ENCODE peak calls at places on chromosomes 3 and 15, in eight cellular contexts. One of them, this sample, is unnamed. For H3K4me1, the result is how much of the 10 kb centered on the place peaks cover.

GRCh38 chr3:100073555-100074307 is 40.6 kb downstream of the FILIP1L start:
- DNase-seq in HAP-1: no peak
- DNase-seq in endodermal cell: peak
- DNase-seq in uterus: peak
- DNase-seq in CD8-positive, alpha-beta memory T cell: no peak
- DNase-seq in GM12878: no peak
- DNase-seq in CD4-positive, alpha-beta memory T cell: no peak
- DNase-seq in GM23248: no peak
- DNase-seq in this sample: peak

GRCh38 chr3:147424325-147424910 is 15.3 kb downstream of the ZIC1 start:
- DNase-seq in uterus: no peak
- DNase-seq in CD8-positive, alpha-beta memory T cell: no peak
- DNase-seq in HAP-1: no peak
- DNase-seq in GM23248: no peak
- DNase-seq in GM12878: no peak
- DNase-seq in CD4-positive, alpha-beta memory T cell: no peak
- DNase-seq in endodermal cell: peak
- DNase-seq in this sample: no peak

GRCh38 chr15:85419200-85419599 is 38.8 kb downstream of the AKAP13 start:
- DNase-seq in GM12878: no peak
- DNase-seq in HAP-1: no peak
- DNase-seq in uterus: no peak
- DNase-seq in endodermal cell: no peak
- DNase-seq in GM23248: peak
- DNase-seq in CD8-positive, alpha-beta memory T cell: no peak
- DNase-seq in CD4-positive, alpha-beta memory T cell: no peak
- DNase-seq in this sample: no peak

GRCh38 chr15:62068787-62069170 is 2.0 kb downstream of the C2CD4A start:
- DNase-seq in endodermal cell: no peak
- DNase-seq in CD8-positive, alpha-beta memory T cell: no peak
- DNase-seq in uterus: no peak
- DNase-seq in GM23248: peak
- DNase-seq in HAP-1: no peak
- DNase-seq in CD4-positive, alpha-beta memory T cell: no peak
- DNase-seq in GM12878: no peak
- DNase-seq in this sample: no peak

GRCh38 chr3:52892625-52893311 is 4.6 kb downstream of the STIMATE start:
- DNase-seq in GM12878: peak
- DNase-seq in uterus: no peak
- DNase-seq in HAP-1: no peak
- DNase-seq in CD8-positive, alpha-beta memory T cell: peak
- DNase-seq in CD4-positive, alpha-beta memory T cell: peak
- DNase-seq in endodermal cell: no peak
- DNase-seq in GM23248: peak
- DNase-seq in this sample: no peak

GRCh38 chr3:108338901-108339545 is 42.7 kb downstream of the HHLA2 start:
- DNase-seq in GM12878: no peak
- DNase-seq in endodermal cell: no peak
- DNase-seq in HAP-1: no peak
- DNase-seq in GM23248: no peak
- DNase-seq in CD4-positive, alpha-beta memory T cell: no peak
- DNase-seq in uterus: no peak
- DNase-seq in CD8-positive, alpha-beta memory T cell: no peak
- DNase-seq in this sample: no peak

GRCh38 chr15:69973102-69973714 is 124.5 kb downstream of the TLE3 start:
- DNase-seq in uterus: no peak
- DNase-seq in HAP-1: no peak
- DNase-seq in CD8-positive, alpha-beta memory T cell: no peak
- DNase-seq in GM23248: peak
- DNase-seq in endodermal cell: peak
- DNase-seq in CD4-positive, alpha-beta memory T cell: peak
- DNase-seq in GM12878: no peak
- DNase-seq in this sample: no peak

GRCh38 chr3:15271785-15272381 is 60.5 kb downstream of the SH3BP5 start:
- DNase-seq in endodermal cell: peak
- DNase-seq in CD4-positive, alpha-beta memory T cell: peak
- DNase-seq in HAP-1: no peak
- DNase-seq in GM23248: no peak
- DNase-seq in uterus: no peak
- DNase-seq in CD8-positive, alpha-beta memory T cell: peak
- DNase-seq in GM12878: peak
- DNase-seq in this sample: peak

GRCh38 chr3:126541628-126542339 is 16.9 kb downstream of the C3orf22 start:
- DNase-seq in CD8-positive, alpha-beta memory T cell: no peak
- DNase-seq in endodermal cell: peak
- DNase-seq in CD4-positive, alpha-beta memory T cell: no peak
- DNase-seq in GM12878: no peak
- DNase-seq in uterus: peak
- DNase-seq in HAP-1: no peak
- DNase-seq in GM23248: no peak
- DNase-seq in this sample: peak

GRCh38 chr3:65479118-65479517 is 559.6 kb downstream of the MAGI1 start:
- DNase-seq in GM23248: no peak
- DNase-seq in CD4-positive, alpha-beta memory T cell: no peak
- DNase-seq in CD8-positive, alpha-beta memory T cell: no peak
- DNase-seq in endodermal cell: peak
- DNase-seq in HAP-1: no peak
- DNase-seq in uterus: no peak
- DNase-seq in GM12878: no peak
- DNase-seq in this sample: no peak

GRCh38 chr3:37907371-37907770 is 45.7 kb downstream of the CTDSPL start:
- DNase-seq in HAP-1: no peak
- DNase-seq in endodermal cell: no peak
- DNase-seq in uterus: no peak
- DNase-seq in CD4-positive, alpha-beta memory T cell: no peak
- DNase-seq in CD8-positive, alpha-beta memory T cell: no peak
- DNase-seq in GM12878: no peak
- DNase-seq in GM23248: no peak
- DNase-seq in this sample: no peak

GRCh38 chr15:68809517-68809916 is 11.2 kb downstream of the ANP32A start:
- DNase-seq in uterus: no peak
- DNase-seq in GM23248: no peak
- DNase-seq in GM12878: no peak
- DNase-seq in CD8-positive, alpha-beta memory T cell: no peak
- DNase-seq in HAP-1: no peak
- DNase-seq in CD4-positive, alpha-beta memory T cell: no peak
- DNase-seq in endodermal cell: no peak
- DNase-seq in this sample: no peak

GRCh38 chr15:41695750-41696436 is 35.7 kb downstream of the MGA start:
- DNase-seq in CD8-positive, alpha-beta memory T cell: peak
- DNase-seq in GM12878: peak
- DNase-seq in HAP-1: no peak
- DNase-seq in GM23248: peak
- DNase-seq in CD4-positive, alpha-beta memory T cell: peak
- DNase-seq in endodermal cell: peak
- DNase-seq in uterus: no peak
- DNase-seq in this sample: no peak

GRCh38 chr3:196287066-196287404 is 491 bp downstream of the PCYT1A start:
- DNase-seq in endodermal cell: no peak
- DNase-seq in GM12878: no peak
- DNase-seq in CD8-positive, alpha-beta memory T cell: no peak
- DNase-seq in uterus: no peak
- DNase-seq in HAP-1: peak
- DNase-seq in CD4-positive, alpha-beta memory T cell: peak
- DNase-seq in GM23248: peak
- DNase-seq in this sample: peak

GRCh38 chr3:58565621-58566397 is 11.4 kb downstream of the FAM107A start:
- DNase-seq in endodermal cell: peak
- DNase-seq in GM23248: no peak
- DNase-seq in uterus: no peak
- DNase-seq in HAP-1: no peak
- DNase-seq in GM12878: no peak
- DNase-seq in CD8-positive, alpha-beta memory T cell: no peak
- DNase-seq in CD4-positive, alpha-beta memory T cell: no peak
- DNase-seq in this sample: peak

GRCh38 chr3:65604863-65605526 is 433.7 kb downstream of the MAGI1 start:
- DNase-seq in endodermal cell: no peak
- DNase-seq in HAP-1: no peak
- DNase-seq in uterus: no peak
- DNase-seq in CD8-positive, alpha-beta memory T cell: no peak
- DNase-seq in GM23248: peak
- DNase-seq in GM12878: no peak
- DNase-seq in CD4-positive, alpha-beta memory T cell: no peak
- DNase-seq in this sample: no peak

GRCh38 chr3:62874398-62875102 is 666 bp downstream of the CADPS start:
- DNase-seq in GM12878: no peak
- DNase-seq in GM23248: peak
- DNase-seq in CD4-positive, alpha-beta memory T cell: no peak
- DNase-seq in endodermal cell: no peak
- DNase-seq in uterus: no peak
- DNase-seq in HAP-1: peak
- DNase-seq in CD8-positive, alpha-beta memory T cell: no peak
- DNase-seq in this sample: no peak

GRCh38 chr3:151379083-151379734 is 5.3 kb downstream of the P2RY12 start:
- DNase-seq in CD8-positive, alpha-beta memory T cell: no peak
- DNase-seq in GM12878: no peak
- DNase-seq in HAP-1: peak
- DNase-seq in CD4-positive, alpha-beta memory T cell: no peak
- DNase-seq in GM23248: peak
- DNase-seq in endodermal cell: peak
- DNase-seq in uterus: no peak
- DNase-seq in this sample: no peak

GRCh38 chr3:110383356-110383755 is 688.3 kb upstream of the NECTIN3 start:
- DNase-seq in CD4-positive, alpha-beta memory T cell: no peak
- DNase-seq in uterus: no peak
- DNase-seq in GM12878: no peak
- DNase-seq in HAP-1: no peak
- DNase-seq in CD8-positive, alpha-beta memory T cell: no peak
- DNase-seq in GM23248: peak
- DNase-seq in endodermal cell: no peak
- DNase-seq in this sample: no peak

GRCh38 chr3:124832782-124833709 is 54.1 kb downstream of the ITGB5 start:
- DNase-seq in endodermal cell: no peak
- DNase-seq in uterus: no peak
- DNase-seq in CD8-positive, alpha-beta memory T cell: no peak
- DNase-seq in GM12878: no peak
- DNase-seq in HAP-1: no peak
- DNase-seq in CD4-positive, alpha-beta memory T cell: no peak
- DNase-seq in GM23248: peak
- DNase-seq in this sample: no peak

GRCh38 chr3:109045271-109046051 is 72.5 kb downstream of the MORC1 start:
- DNase-seq in CD8-positive, alpha-beta memory T cell: no peak
- DNase-seq in endodermal cell: no peak
- DNase-seq in GM12878: no peak
- DNase-seq in uterus: no peak
- DNase-seq in CD4-positive, alpha-beta memory T cell: no peak
- DNase-seq in GM23248: no peak
- DNase-seq in HAP-1: no peak
- DNase-seq in this sample: no peak

GRCh38 chr3:80451393-80451792 is 683.6 kb upstream of the ROBO1 start:
- DNase-seq in CD8-positive, alpha-beta memory T cell: no peak
- DNase-seq in HAP-1: peak
- DNase-seq in CD4-positive, alpha-beta memory T cell: no peak
- DNase-seq in uterus: no peak
- DNase-seq in endodermal cell: no peak
- DNase-seq in GM23248: no peak
- DNase-seq in GM12878: no peak
- DNase-seq in this sample: no peak

GRCh38 chr3:80445053-80445452 is 677.3 kb upstream of the ROBO1 start:
- DNase-seq in GM23248: no peak
- DNase-seq in HAP-1: peak
- DNase-seq in endodermal cell: no peak
- DNase-seq in CD8-positive, alpha-beta memory T cell: no peak
- DNase-seq in GM12878: no peak
- DNase-seq in CD4-positive, alpha-beta memory T cell: no peak
- DNase-seq in uterus: no peak
- DNase-seq in this sample: no peak

GRCh38 chr3:80445641-80446040 is 677.8 kb upstream of the ROBO1 start:
- DNase-seq in HAP-1: peak
- DNase-seq in GM12878: no peak
- DNase-seq in CD8-positive, alpha-beta memory T cell: no peak
- DNase-seq in GM23248: no peak
- DNase-seq in CD4-positive, alpha-beta memory T cell: no peak
- DNase-seq in uterus: no peak
- DNase-seq in endodermal cell: no peak
- DNase-seq in this sample: no peak
- H3K4me1 ChIP-seq in HAP-1: under half
- H3K4me1 ChIP-seq in GM12878: under half
- H3K4me1 ChIP-seq in CD8-positive, alpha-beta memory T cell: under half
- H3K4me1 ChIP-seq in GM23248: under half
- H3K4me1 ChIP-seq in CD4-positive, alpha-beta memory T cell: under half
- H3K4me1 ChIP-seq in uterus: under half
- H3K4me1 ChIP-seq in endodermal cell: under half
- H3K4me1 ChIP-seq in this sample: under half

GRCh38 chr3:141959921-141960554 is 83.6 kb downstream of the ATP1B3 start:
- DNase-seq in HAP-1: no peak
- DNase-seq in GM12878: no peak
- DNase-seq in CD4-positive, alpha-beta memory T cell: no peak
- DNase-seq in endodermal cell: no peak
- DNase-seq in GM23248: peak
- DNase-seq in uterus: no peak
- DNase-seq in CD8-positive, alpha-beta memory T cell: no peak
- DNase-seq in this sample: no peak
- H3K4me1 ChIP-seq in HAP-1: under half
- H3K4me1 ChIP-seq in GM12878: under half
- H3K4me1 ChIP-seq in CD4-positive, alpha-beta memory T cell: under half
- H3K4me1 ChIP-seq in endodermal cell: under half
- H3K4me1 ChIP-seq in GM23248: under half
- H3K4me1 ChIP-seq in uterus: under half
- H3K4me1 ChIP-seq in CD8-positive, alpha-beta memory T cell: under half
- H3K4me1 ChIP-seq in this sample: under half

DNA sequence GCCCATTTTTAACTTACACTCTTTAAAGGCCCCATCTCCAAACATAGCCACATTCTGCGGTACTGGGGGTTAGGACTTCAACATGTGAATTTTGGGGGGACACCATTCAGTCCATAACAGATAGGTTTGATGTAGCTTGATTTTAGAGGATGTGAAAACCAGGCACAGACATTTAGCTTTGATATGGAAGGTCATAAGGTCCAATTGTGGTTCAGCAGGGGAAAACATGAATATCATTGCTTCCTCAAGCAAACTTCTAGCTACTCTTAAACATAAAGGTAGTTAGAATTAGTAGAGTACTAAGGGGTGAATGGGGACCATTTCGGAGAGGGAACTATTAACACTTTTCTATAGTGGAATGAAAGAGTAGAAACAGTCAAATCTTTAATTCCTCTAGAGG is 13.6 kb upstream of the NFKBIZ start:
- DNase-seq in endodermal cell: no peak
- DNase-seq in GM12878: no peak
- DNase-seq in CD4-positive, alpha-beta memory T cell: no peak
- DNase-seq in GM23248: no peak
- DNase-seq in CD8-positive, alpha-beta memory T cell: no peak
- DNase-seq in HAP-1: no peak
- DNase-seq in uterus: no peak
- DNase-seq in this sample: no peak
- H3K4me1 ChIP-seq in endodermal cell: under half
- H3K4me1 ChIP-seq in GM12878: under half
- H3K4me1 ChIP-seq in CD4-positive, alpha-beta memory T cell: under half
- H3K4me1 ChIP-seq in GM23248: under half
- H3K4me1 ChIP-seq in CD8-positive, alpha-beta memory T cell: under half
- H3K4me1 ChIP-seq in HAP-1: under half
- H3K4me1 ChIP-seq in uterus: under half
- H3K4me1 ChIP-seq in this sample: under half

DNA sequence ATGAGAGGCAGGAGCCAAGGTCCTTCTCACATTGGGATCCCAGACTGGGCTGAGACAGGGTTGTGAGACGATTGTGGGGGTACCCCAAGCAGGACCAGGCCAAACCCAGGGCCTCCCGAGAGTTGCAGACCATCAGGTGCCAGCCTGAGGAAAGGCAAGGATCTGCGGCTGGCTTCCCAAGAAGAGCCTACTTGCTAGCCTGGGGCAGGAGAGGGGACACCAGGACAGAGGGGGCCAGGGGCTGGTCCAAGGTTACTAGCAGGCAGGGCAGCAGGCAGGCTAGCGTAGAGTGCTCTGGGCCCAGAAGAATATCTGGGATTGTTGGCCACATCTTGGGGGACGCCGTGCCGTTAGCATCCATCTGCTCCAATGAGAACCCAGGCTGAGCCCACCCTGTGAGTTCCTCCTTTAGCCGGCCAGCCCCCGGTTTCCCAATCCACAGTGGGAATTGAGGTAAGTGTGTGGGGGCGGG is 546 bp downstream of the CISH start:
- DNase-seq in GM23248: no peak
- DNase-seq in uterus: no peak
- DNase-seq in endodermal cell: no peak
- DNase-seq in GM12878: no peak
- DNase-seq in CD8-positive, alpha-beta memory T cell: no peak
- DNase-seq in CD4-positive, alpha-beta memory T cell: no peak
- DNase-seq in HAP-1: no peak
- DNase-seq in this sample: peak
- H3K4me1 ChIP-seq in GM23248: under half
- H3K4me1 ChIP-seq in uterus: under half
- H3K4me1 ChIP-seq in endodermal cell: under half
- H3K4me1 ChIP-seq in GM12878: under half
- H3K4me1 ChIP-seq in CD8-positive, alpha-beta memory T cell: half or more
- H3K4me1 ChIP-seq in CD4-positive, alpha-beta memory T cell: half or more
- H3K4me1 ChIP-seq in HAP-1: under half
- H3K4me1 ChIP-seq in this sample: under half